ENCODE peak calls at places on chromosome 19, in ten cellular contexts. Y is NCI-H2081; L is DND-41; X is ecto neural progenitor cell; C is DMS79; H is GM06990; M is C1 segment of cervical spinal cord; W is NT2/D1; E is naive thymus-derived CD8-positive, alpha-beta T cell; R is NCI-H345. S is an unnamed sample.

GRCh38 chr19:54149021-54149812 is 10.3 kb downstream of the LENG1 start:
- DNase-seq in L (no peak), X (no peak), W (no peak), C (no peak), R (no peak), H (no peak), E (no peak), Y (no peak), M (no peak), S (no peak)

GRCh38 chr19:13622727-13623126 is 116.4 kb upstream of the CACNA1A start:
- DNase-seq in Y (peak; percentile 47), L (no peak), M (no peak), E (no peak), H (no peak), C (no peak), R (no peak), W (peak; percentile 35), X (no peak), S (no peak)

GRCh38 chr19:18046066-18046718 is 38.2 kb downstream of the ARRDC2 start:
- DNase-seq in E (no peak), Y (no peak), C (no peak), L (no peak), W (no peak), R (no peak), M (no peak), X (no peak), H (no peak), S (no peak)

GRCh38 chr19:16071072-16071691 is 5.1 kb upstream of the TPM4 start:
- DNase-seq in C (no peak), M (no peak), L (no peak), E (no peak), R (no peak), Y (no peak), X (no peak), H (no peak), W (no peak), S (no peak)

GRCh38 chr19:10205636-10206035 is 10.9 kb upstream of the DNMT1 start:
- DNase-seq in R (no peak), X (no peak), Y (no peak), M (no peak), L (no peak), C (no peak), H (no peak), E (no peak), W (no peak), S (no peak)

GRCh38 chr19:3644351-3645066 is 17.9 kb upstream of the CACTIN start:
- DNase-seq in X (no peak), H (no peak), Y (no peak), R (no peak), E (no peak), L (no peak), W (no peak), C (no peak), M (peak; percentile 68), S (no peak)

GRCh38 chr19:58476498-58477015 is 405 bp downstream of the ZNF446 start:
- DNase-seq in X (no peak), R (no peak), H (no peak), E (no peak), Y (peak; percentile 7), C (no peak), M (no peak), W (no peak), L (peak; percentile 33), S (peak; percentile 29)

GRCh38 chr19:45211751-45212381 is 33.3 kb downstream of the BLOC1S3 start:
- DNase-seq in H (no peak), R (no peak), W (no peak), Y (no peak), X (no peak), C (no peak), L (no peak), M (no peak), E (no peak), S (no peak)

GRCh38 chr19:44588753-44589112 is 24.6 kb upstream of the IGSF23 start:
- DNase-seq in W (no peak), L (no peak), Y (no peak), C (no peak), M (no peak), X (no peak), E (no peak), H (no peak), R (no peak), S (no peak)